ENCODE peak calls at places on chromosomes 7 and 10, in ten cellular contexts. C, L, I, K, T, S, W, B, A and P are unnamed samples.

GRCh38 chr10:113752553-113752952 is 1.1 kb downstream of the PLEKHS1 start:
- DNase-seq in C (no peak), L (no peak), I (no peak), K (no peak), T (no peak), S (no peak), W (no peak), B (no peak), A (no peak), P (no peak)

GRCh38 chr10:63164045-63164722 is 31.1 kb downstream of the NRBF2 start:
- DNase-seq in C (no peak), L (no peak), I (no peak), K (no peak), T (no peak), S (peak), W (no peak), B (no peak), A (no peak), P (no peak)

GRCh38 chr7:151506901-151507382 is 12.8 kb downstream of the RHEB start:
- DNase-seq in C (no peak), L (no peak), I (no peak), K (no peak), T (no peak), S (no peak), W (no peak), B (no peak), A (peak), P (no peak)

GRCh38 chr10:109412353-109412752 is 511.0 kb downstream of the XPNPEP1 start:
- DNase-seq in C (no peak), L (no peak), I (no peak), K (no peak), T (no peak), S (no peak), W (no peak), B (no peak), A (no peak), P (no peak)

GRCh38 chr7:141181812-141182211 is 107.9 kb downstream of the TMEM178B start:
- DNase-seq in C (no peak), L (no peak), I (no peak), K (no peak), T (no peak), S (no peak), W (no peak), B (no peak), A (no peak), P (no peak)

GRCh38 chr7:47045169-47045568 is 536.7 kb downstream of the TNS3 start:
- DNase-seq in C (peak), L (no peak), I (peak), K (no peak), T (no peak), S (no peak), W (no peak), B (no peak), A (no peak), P (peak)

GRCh38 chr7:3461923-3462322 is 160.9 kb downstream of the SDK1 start:
- DNase-seq in C (no peak), L (no peak), I (no peak), K (no peak), T (no peak), S (no peak), W (no peak), B (no peak), A (no peak), P (no peak)

GRCh38 chr10:100143756-100144155 is 42.1 kb downstream of the ERLIN1 start:
- DNase-seq in C (no peak), L (no peak), I (no peak), K (no peak), T (no peak), S (no peak), W (no peak), B (no peak), A (no peak), P (no peak)

GRCh38 chr7:27834179-27834921 is 94.4 kb downstream of the TAX1BP1 start:
- DNase-seq in C (peak), L (no peak), I (no peak), K (no peak), T (no peak), S (no peak), W (no peak), B (no peak), A (no peak), P (no peak)

GRCh38 chr10:84743483-84743882 is 415.1 kb downstream of the CCSER2 start:
- DNase-seq in C (no peak), L (no peak), I (no peak), K (no peak), T (no peak), S (peak), W (no peak), B (no peak), A (peak), P (no peak)

DNA sequence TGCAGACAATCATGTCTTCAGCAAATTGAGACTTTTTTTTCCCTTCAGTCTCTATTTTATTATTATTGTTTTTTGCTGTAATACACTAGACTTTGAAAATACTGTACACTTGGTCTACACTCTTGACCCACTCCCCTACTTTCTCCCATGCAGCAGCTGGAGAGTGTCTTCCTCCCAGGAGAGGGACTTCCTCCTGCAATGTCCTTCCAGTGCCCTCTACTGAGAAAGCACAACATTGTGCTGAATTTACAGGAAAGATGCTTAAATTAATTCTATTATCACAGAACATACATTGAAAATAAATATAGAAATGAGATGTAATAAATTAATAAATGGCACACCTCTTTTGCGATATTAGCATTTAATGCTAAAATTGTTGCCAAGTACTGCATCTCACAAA is 411.3 kb downstream of the CCSER2 start:
- DNase-seq in C (no peak), L (no peak), I (no peak), K (no peak), T (no peak), S (no peak), W (no peak), B (no peak), A (no peak), P (no peak)
- TF ChIP-seq CTCF in C (no peak), L (no peak), I (no peak), K (no peak), T (peak), S (no peak), W (no peak), B (peak), A (no peak), P (no peak)

GRCh38 chr10:102117391-102118159 is 2.6 kb downstream of the LDB1 start:
- DNase-seq in C (peak), L (peak), I (peak), K (peak), T (peak), S (peak), W (no peak), B (peak), A (peak), P (peak)
- TF ChIP-seq CTCF in C (no peak), L (no peak), I (peak), K (peak), T (peak), S (peak), W (no peak), B (peak), A (no peak), P (peak)

GRCh38 chr10:86757110-86757790 is 831 bp downstream of the BMPR1A start:
- DNase-seq in C (peak), L (no peak), I (peak), K (peak), T (peak), S (peak), W (no peak), B (no peak), A (peak), P (peak)
- TF ChIP-seq CTCF in C (peak), L (no peak), I (peak), K (peak), T (peak), S (no peak), W (no peak), B (no peak), A (no peak), P (peak)

GRCh38 chr7:115748123-115748738 is 282.3 kb downstream of the TFEC start:
- DNase-seq in C (no peak), L (no peak), I (peak), K (no peak), T (peak), S (peak), W (no peak), B (no peak), A (peak), P (no peak)
- TF ChIP-seq CTCF in C (no peak), L (no peak), I (peak), K (peak), T (peak), S (peak), W (no peak), B (peak), A (peak), P (peak)

GRCh38 chr7:131487217-131487616 is 69.2 kb downstream of the PODXL start:
- DNase-seq in C (no peak), L (no peak), I (no peak), K (no peak), T (no peak), S (no peak), W (no peak), B (no peak), A (no peak), P (no peak)

GRCh38 chr7:131489196-131489595 is 67.2 kb downstream of the PODXL start:
- DNase-seq in C (no peak), L (no peak), I (no peak), K (no peak), T (no peak), S (no peak), W (no peak), B (no peak), A (no peak), P (no peak)

GRCh38 chr7:131489881-131490280 is 66.5 kb downstream of the PODXL start:
- DNase-seq in C (no peak), L (no peak), I (no peak), K (no peak), T (no peak), S (no peak), W (no peak), B (no peak), A (no peak), P (no peak)

GRCh38 chr7:131486346-131486745 is 70.1 kb downstream of the PODXL start:
- DNase-seq in C (no peak), L (no peak), I (no peak), K (no peak), T (no peak), S (no peak), W (no peak), B (no peak), A (no peak), P (no peak)

DNA sequence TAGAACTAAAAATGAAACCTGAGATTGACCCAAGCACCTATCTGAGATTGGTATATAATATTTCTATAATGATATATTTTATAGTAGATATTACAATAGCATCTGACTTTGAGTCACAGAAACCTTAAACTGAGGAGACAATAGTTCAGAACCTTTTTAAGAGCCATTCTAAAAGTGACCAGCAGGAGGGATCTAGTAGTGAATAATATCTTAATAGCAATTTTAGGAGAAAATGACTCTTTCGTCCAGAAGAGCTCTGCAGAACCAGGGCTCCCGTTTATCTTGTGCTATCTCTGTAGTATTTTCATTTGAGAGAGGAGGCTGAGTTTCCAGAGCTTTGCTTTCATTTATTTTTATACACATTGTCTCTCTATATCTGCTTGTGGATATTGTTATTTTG is 68.1 kb downstream of the PODXL start:
- DNase-seq in C (no peak), L (no peak), I (no peak), K (no peak), T (no peak), S (no peak), W (no peak), B (no peak), A (no peak), P (no peak)
- TF ChIP-seq CTCF in C (peak), L (no peak), I (peak), K (peak), T (peak), S (no peak), W (no peak), B (peak), A (no peak), P (peak)

GRCh38 chr10:8325417-8325980 is 271.0 kb downstream of the GATA3 start:
- DNase-seq in C (no peak), L (no peak), I (no peak), K (no peak), T (no peak), S (no peak), W (no peak), B (no peak), A (no peak), P (no peak)

GRCh38 chr10:8326702-8327423 is 272.4 kb downstream of the GATA3 start:
- DNase-seq in C (no peak), L (no peak), I (no peak), K (no peak), T (no peak), S (no peak), W (no peak), B (no peak), A (no peak), P (no peak)

GRCh38 chr10:8325015-8325414 is 270.5 kb downstream of the GATA3 start:
- DNase-seq in C (no peak), L (no peak), I (no peak), K (no peak), T (no peak), S (no peak), W (no peak), B (no peak), A (no peak), P (no peak)

GRCh38 chr10:8321990-8322389 is 267.5 kb downstream of the GATA3 start:
- DNase-seq in C (no peak), L (no peak), I (no peak), K (no peak), T (peak), S (no peak), W (no peak), B (no peak), A (no peak), P (no peak)

GRCh38 chr10:8323443-8324054 is 269.1 kb downstream of the GATA3 start:
- DNase-seq in C (no peak), L (no peak), I (no peak), K (no peak), T (no peak), S (peak), W (no peak), B (no peak), A (no peak), P (no peak)
- TF ChIP-seq CTCF in C (no peak), L (no peak), I (no peak), K (no peak), T (no peak), S (no peak), W (no peak), B (no peak), A (no peak), P (no peak)